ENCODE peak calls at places on chromosomes 12 and 14, in eight cellular contexts. J is mesothelial cell of epicardium, I is testis, M is IMR-90, Y is lower lobe of right lung, B is heart left ventricle, W is astrocyte of the spinal cord, V is K562. T is an unnamed sample.

GRCh38 chr12:53219116-53219955 is 12.3 kb upstream of the ITGB7 start:
- DNase-seq in J (no peak), I (no peak), M (peak), Y (peak), B (peak), W (peak), V (peak), T (no peak)

GRCh38 chr12:103833095-103833777 is 7.8 kb downstream of the NT5DC3 start:
- DNase-seq in J (no peak), I (no peak), M (peak), Y (no peak), B (no peak), W (no peak), V (no peak), T (no peak)

GRCh38 chr14:51603495-51603894 is 48.2 kb upstream of the FRMD6 start:
- DNase-seq in J (no peak), I (no peak), M (no peak), Y (no peak), B (no peak), W (no peak), V (no peak), T (no peak)

GRCh38 chr14:50000215-50001145 is 107.6 kb downstream of the ARF6 start:
- DNase-seq in J (peak), I (peak), M (peak), Y (peak), B (peak), W (peak), V (peak), T (peak)

GRCh38 chr12:123801573-123802178 is 39.6 kb downstream of the DNAH10 start:
- DNase-seq in J (no peak), I (no peak), M (peak), Y (no peak), B (no peak), W (peak), V (peak), T (no peak)

GRCh38 chr14:58297412-58297761 is 968 bp upstream of the ARID4A start:
- DNase-seq in J (no peak), I (peak), M (no peak), Y (peak), B (no peak), W (no peak), V (no peak), T (peak)

GRCh38 chr12:15505616-15506015 is 183.3 kb downstream of the PTPRO start:
- DNase-seq in J (no peak), I (no peak), M (peak), Y (no peak), B (no peak), W (no peak), V (no peak), T (no peak)

GRCh38 chr12:31813305-31813704 is 84.5 kb upstream of the AMN1 start:
- DNase-seq in J (no peak), I (no peak), M (no peak), Y (no peak), B (no peak), W (no peak), V (peak), T (no peak)

GRCh38 chr12:3752096-3752709 is 706 bp downstream of the CRACR2A start:
- DNase-seq in J (peak), I (peak), M (no peak), Y (peak), B (peak), W (peak), V (peak), T (no peak)

DNA sequence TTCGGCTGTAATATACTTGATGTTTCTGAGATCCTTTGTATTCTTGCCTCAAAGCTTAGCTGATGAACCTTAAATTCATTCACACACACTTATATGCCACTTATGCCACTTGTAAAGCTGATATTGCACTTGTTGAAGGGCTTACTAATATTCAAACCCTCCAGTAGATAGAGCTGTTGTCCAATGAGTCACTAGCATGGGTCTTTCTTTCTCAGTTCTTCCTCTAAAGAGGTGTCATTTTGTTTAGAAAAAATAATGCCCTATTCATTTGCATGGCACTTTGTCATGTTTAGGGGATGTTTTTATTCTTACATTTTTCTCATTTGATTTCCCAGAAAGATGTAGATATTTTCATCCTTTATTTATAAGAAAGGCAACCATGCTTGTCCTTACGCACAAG is 56.4 kb downstream of the MON2 start:
- DNase-seq in J (no peak), I (no peak), M (peak), Y (no peak), B (no peak), W (no peak), V (no peak), T (no peak)
- TF ChIP-seq CTCF in J (no peak), I (no peak), M (peak), Y (no peak), B (peak), W (no peak), V (no peak), T (no peak)

GRCh38 chr12:79434561-79434960 is 256.2 kb downstream of the PAWR start:
- DNase-seq in J (no peak), I (no peak), M (no peak), Y (no peak), B (no peak), W (no peak), V (no peak), T (no peak)

GRCh38 chr12:79438480-79439178 is 252.1 kb downstream of the PAWR start:
- DNase-seq in J (no peak), I (no peak), M (peak), Y (no peak), B (no peak), W (no peak), V (no peak), T (no peak)

GRCh38 chr12:79435742-79436141 is 255.0 kb downstream of the PAWR start:
- DNase-seq in J (no peak), I (no peak), M (no peak), Y (no peak), B (no peak), W (no peak), V (no peak), T (no peak)

GRCh38 chr12:79441534-79441933 is 249.2 kb downstream of the PAWR start:
- DNase-seq in J (no peak), I (no peak), M (no peak), Y (no peak), B (no peak), W (no peak), V (no peak), T (no peak)

DNA sequence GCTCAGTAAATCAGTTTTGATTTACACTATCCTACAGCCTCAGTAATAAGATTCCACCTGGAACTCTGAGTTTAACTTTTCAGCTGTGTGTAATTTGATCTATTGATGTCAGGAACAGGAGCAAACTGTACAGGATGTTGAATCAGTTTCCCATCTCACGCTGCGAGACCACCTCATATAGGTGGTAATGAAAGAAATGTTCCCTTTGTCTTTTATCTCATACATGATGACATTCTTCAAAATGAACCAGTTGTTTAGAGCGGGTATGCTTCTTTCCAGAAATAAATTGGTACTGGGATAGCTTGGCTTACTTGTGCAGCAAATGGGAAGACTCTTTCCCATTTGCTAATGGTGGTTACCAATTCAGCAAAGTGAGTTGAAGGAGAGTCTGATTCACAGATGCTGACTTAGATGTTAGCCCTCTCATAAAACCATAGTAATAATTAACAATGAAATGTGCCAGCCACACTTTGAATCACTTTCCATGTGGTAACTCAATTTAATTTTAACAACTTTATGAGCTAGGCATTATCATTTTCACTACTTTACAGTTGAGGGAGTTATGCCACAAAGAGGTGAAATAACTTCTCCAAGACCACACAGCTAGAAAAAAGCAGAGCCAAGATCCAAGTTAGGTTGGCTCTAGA is 251.5 kb downstream of the PAWR start:
- DNase-seq in J (no peak), I (no peak), M (no peak), Y (no peak), B (no peak), W (peak), V (no peak), T (no peak)
- TF ChIP-seq CTCF in J (no peak), I (no peak), M (no peak), Y (no peak), B (no peak), W (no peak), V (no peak), T (no peak)

GRCh38 chr12:22722081-22722480 is 97.1 kb downstream of the ETNK1 start:
- DNase-seq in J (no peak), I (no peak), M (no peak), Y (no peak), B (no peak), W (no peak), V (no peak), T (no peak)

GRCh38 chr12:22719745-22720144 is 94.8 kb downstream of the ETNK1 start:
- DNase-seq in J (no peak), I (no peak), M (no peak), Y (no peak), B (no peak), W (no peak), V (no peak), T (no peak)

GRCh38 chr12:22722779-22723178 is 97.8 kb downstream of the ETNK1 start:
- DNase-seq in J (no peak), I (no peak), M (no peak), Y (no peak), B (no peak), W (no peak), V (no peak), T (no peak)
- TF ChIP-seq CTCF in J (no peak), I (no peak), M (no peak), Y (no peak), B (no peak), W (no peak), V (no peak), T (no peak)

GRCh38 chr12:118840399-118840798 is 140.9 kb upstream of the SRRM4 start:
- DNase-seq in J (no peak), I (no peak), M (no peak), Y (no peak), B (no peak), W (no peak), V (peak), T (no peak)
- TF ChIP-seq CTCF in J (no peak), I (peak), M (no peak), Y (no peak), B (no peak), W (no peak), V (peak), T (peak)

GRCh38 chr12:54357802-54358619 is 6.3 kb downstream of the GPR84 start:
- DNase-seq in J (no peak), I (no peak), M (no peak), Y (no peak), B (no peak), W (no peak), V (peak), T (peak)

GRCh38 chr12:54352891-54353874 is 11.1 kb downstream of the GPR84 start:
- DNase-seq in J (no peak), I (no peak), M (peak), Y (no peak), B (no peak), W (peak), V (peak), T (peak)

GRCh38 chr12:54356951-54357356 is 7.3 kb downstream of the GPR84 start:
- DNase-seq in J (no peak), I (no peak), M (no peak), Y (no peak), B (no peak), W (no peak), V (peak), T (peak)

GRCh38 chr12:54356228-54356627 is 8.1 kb downstream of the GPR84 start:
- DNase-seq in J (no peak), I (peak), M (no peak), Y (no peak), B (no peak), W (no peak), V (peak), T (no peak)

DNA sequence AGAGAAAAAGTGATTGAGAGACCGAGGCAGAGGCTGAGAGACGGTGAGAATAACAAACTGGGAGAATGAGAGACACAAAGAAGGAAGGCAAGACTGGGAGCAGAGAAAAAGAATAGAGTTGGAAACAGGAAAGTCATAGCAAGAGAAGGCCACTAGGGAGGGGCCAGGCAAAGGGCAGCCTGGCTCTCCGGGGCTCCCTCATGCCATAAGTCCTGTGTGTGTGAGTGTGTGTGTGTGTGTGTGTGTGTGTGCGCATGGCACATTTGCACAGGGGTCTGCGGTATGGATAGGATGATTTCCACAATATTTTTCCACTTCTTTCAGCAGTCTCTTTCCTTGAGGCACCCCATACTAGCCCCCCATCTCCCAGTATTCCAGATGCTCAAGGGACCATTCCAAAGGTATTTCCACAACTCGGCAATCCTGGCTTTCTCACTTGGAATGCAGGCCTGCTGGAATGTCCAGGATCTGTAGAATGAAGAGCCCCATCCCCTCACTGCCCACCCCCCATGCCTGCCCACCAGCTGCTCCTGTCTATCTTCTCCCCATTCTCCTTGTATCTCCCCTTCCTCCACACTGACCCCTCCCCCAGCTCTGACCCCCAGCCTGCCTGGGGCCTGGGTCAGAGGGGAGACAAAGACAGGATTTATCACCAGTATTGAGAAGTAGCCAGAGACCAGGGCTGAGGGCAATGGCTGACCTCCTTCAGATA is 9.0 kb downstream of the GPR84 start:
- DNase-seq in J (no peak), I (no peak), M (no peak), Y (no peak), B (no peak), W (no peak), V (no peak), T (peak)
- TF ChIP-seq CTCF in J (no peak), I (no peak), M (no peak), Y (no peak), B (no peak), W (peak), V (no peak), T (no peak)

GRCh38 chr14:20461230-20462141 is at the start of gene PIP4P1:
- DNase-seq in J (peak), I (peak), M (peak), Y (peak), B (peak), W (peak), V (peak), T (peak)
- TF ChIP-seq CTCF in J (no peak), I (no peak), M (no peak), Y (no peak), B (no peak), W (no peak), V (no peak), T (no peak)

T was measured in nephron progenitor cell.